ENCODE peak calls at places on chromosomes 3 and 15, in five cellular contexts. Y is lower lobe of right lung, G is upper lobe of right lung, V is adrenal gland, B is colonic mucosa. W is an unnamed sample.
A peak's percentile ranks its signal among the peaks of the same experiment; 100 is the strongest.

GRCh38 chr3:69008980-69009379 is 4.5 kb downstream of the EOGT start:
- DNase-seq in V (no peak), G (no peak), B (no peak), Y (no peak), W (no peak)

GRCh38 chr3:111652492-111653180 is 57.5 kb upstream of the ZBED2 start:
- DNase-seq in V (no peak), G (no peak), Y (no peak), B (no peak), W (no peak)

GRCh38 chr3:79517766-79518413 is 249.9 kb downstream of the ROBO1 start:
- DNase-seq in G (no peak), V (no peak), B (no peak), Y (no peak), W (no peak)

GRCh38 chr3:50486219-50486888 is 17.1 kb downstream of the CACNA2D2 start:
- DNase-seq in B (no peak), Y (no peak), G (no peak), V (no peak), W (no peak)

GRCh38 chr3:63354160-63354559 is 76.1 kb downstream of the SYNPR start:
- DNase-seq in Y (no peak), B (no peak), G (no peak), V (no peak), W (no peak)

GRCh38 chr15:52567886-52568568 is 803 bp downstream of the ARPP19 start:
- DNase-seq in V (peak; percentile 60), G (peak; percentile 73), Y (peak; percentile 53), B (peak; percentile 67), W (no peak)

GRCh38 chr3:60079076-60079475 is 1029.3 kb upstream of the CFAP20DC start:
- DNase-seq in V (no peak), Y (no peak), G (no peak), B (no peak), W (no peak)

GRCh38 chr3:139934557-139935070 is 371 bp upstream of the CLSTN2 start:
- DNase-seq in Y (peak; percentile 46), V (peak; percentile 57), B (peak; percentile 24), G (peak; percentile 65), W (peak; percentile 83)

GRCh38 chr3:196774191-196774820 is 34.6 kb downstream of the PAK2 start:
- DNase-seq in B (no peak), V (no peak), G (no peak), Y (no peak), W (no peak)

GRCh38 chr3:10437272-10437994 is 68.0 kb downstream of the ATP2B2 start:
- DNase-seq in Y (no peak), V (no peak), B (no peak), G (no peak), W (no peak)

GRCh38 chr3:72347819-72348319 is 500.4 kb downstream of the SHQ1 start:
- DNase-seq in G (peak; percentile 87), B (peak; percentile 54), Y (peak; percentile 82), V (peak; percentile 66), W (peak; percentile 89)

GRCh38 chr3:46300461-46300789 is 53.5 kb upstream of the CCR2 start:
- DNase-seq in Y (no peak), B (no peak), V (no peak), G (no peak), W (no peak)

DNA sequence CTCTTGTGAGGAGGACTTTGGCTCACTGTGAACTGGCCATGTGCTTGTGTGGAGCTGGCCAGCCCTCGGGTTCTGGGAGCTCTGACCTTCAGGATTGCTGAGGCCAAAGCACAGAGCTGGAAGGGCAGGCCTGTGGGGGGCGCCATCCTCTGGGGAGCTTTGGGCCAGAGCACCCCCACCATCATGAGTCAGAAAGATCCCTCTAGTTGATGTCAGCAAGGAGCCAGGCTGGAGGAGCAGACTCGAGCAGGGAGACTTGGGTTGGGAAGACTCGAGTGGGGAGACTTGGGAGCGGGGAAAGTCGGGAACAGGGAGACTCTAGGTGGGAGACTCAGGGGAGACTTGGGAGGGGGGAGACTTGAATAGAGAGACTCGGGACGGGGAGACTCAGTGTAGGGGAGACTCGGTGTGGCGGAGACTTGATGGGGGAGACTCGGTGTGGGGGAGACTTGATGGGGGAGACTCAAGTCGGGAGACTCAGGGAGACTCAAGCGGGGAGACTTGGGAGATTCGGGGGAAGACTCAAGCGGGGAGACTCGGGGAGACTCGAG is 37.7 kb upstream of the PLXNA1 start:
- DNase-seq in V (no peak), B (no peak), Y (no peak), G (no peak), W (no peak)
- TF ChIP-seq CTCF in V (no peak), B (no peak), Y (no peak), G (no peak), W (no peak)

GRCh38 chr15:62979252-62979651 is 63.3 kb upstream of the TPM1 start:
- DNase-seq in V (no peak), B (no peak), Y (no peak), G (no peak), W (no peak)
- H3K27ac ChIP-seq in V (no peak overlapping the region), B (no peak overlapping the region), Y (no peak overlapping the region), G (no peak overlapping the region), W (no peak overlapping the region)

DNA sequence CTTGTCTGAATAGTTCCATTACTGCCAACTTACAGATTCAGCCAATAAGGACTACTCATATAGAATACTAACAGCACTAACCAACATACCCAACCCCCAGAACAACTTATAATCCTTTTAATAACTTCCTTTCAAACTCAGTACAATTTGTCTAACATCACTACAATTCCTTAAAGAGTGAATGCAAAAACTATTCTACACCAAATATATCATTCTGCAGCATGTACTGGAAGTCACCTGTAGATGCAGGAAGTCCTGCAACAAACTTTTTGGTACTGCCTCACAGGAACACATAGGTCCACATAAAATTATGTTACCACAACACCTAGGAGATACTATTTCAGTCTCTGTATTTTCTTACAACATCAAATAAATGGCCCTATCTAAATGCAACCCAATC is 2.1 kb downstream of the CCNL1 start:
- DNase-seq in Y (no peak), G (no peak), B (no peak), V (no peak), W (no peak)
- H3K4me1 ChIP-seq in Y (peaks cover 71% of the 10 kb centered on the region), G (peaks cover 68% of the 10 kb centered on the region), B (peaks cover 23% of the 10 kb centered on the region), V (peaks cover 71% of the 10 kb centered on the region), W (peaks cover 69% of the 10 kb centered on the region)

DNA sequence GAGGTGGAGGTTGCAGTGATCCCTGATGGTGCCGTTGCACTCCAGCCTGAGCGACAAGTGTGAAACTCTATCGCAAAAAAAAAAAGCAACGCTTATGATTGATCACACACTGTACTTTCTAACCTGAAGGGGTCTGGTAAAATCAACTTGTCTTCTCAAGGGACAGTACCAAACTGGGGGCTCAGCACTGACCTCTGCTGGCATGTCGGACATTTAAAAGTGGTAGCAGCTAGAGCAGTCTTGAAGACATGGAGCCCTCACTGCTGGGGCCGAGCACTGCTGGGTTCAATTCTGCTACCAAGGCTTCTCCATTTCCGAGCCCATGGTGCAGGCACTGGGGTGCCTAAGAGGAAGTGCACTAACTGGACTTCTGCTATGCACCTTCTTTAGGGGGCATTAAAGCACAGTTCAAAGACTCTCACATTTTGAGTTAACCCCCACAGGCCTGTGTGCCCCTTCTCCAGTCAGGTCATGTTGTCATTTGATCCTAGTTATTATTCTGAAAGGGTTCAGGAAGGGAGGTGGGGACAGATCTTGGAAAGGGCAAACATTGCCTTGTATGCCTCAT is 26.4 kb upstream of the LAMP3 start:
- DNase-seq in V (no peak), Y (peak; percentile 64), B (peak; percentile 43), G (no peak), W (peak; percentile 33)
- TF ChIP-seq CTCF in V (peak; percentile 21), Y (peak; percentile 43), B (peak; percentile 21), G (peak; percentile 42), W (peak; percentile 21)

DNA sequence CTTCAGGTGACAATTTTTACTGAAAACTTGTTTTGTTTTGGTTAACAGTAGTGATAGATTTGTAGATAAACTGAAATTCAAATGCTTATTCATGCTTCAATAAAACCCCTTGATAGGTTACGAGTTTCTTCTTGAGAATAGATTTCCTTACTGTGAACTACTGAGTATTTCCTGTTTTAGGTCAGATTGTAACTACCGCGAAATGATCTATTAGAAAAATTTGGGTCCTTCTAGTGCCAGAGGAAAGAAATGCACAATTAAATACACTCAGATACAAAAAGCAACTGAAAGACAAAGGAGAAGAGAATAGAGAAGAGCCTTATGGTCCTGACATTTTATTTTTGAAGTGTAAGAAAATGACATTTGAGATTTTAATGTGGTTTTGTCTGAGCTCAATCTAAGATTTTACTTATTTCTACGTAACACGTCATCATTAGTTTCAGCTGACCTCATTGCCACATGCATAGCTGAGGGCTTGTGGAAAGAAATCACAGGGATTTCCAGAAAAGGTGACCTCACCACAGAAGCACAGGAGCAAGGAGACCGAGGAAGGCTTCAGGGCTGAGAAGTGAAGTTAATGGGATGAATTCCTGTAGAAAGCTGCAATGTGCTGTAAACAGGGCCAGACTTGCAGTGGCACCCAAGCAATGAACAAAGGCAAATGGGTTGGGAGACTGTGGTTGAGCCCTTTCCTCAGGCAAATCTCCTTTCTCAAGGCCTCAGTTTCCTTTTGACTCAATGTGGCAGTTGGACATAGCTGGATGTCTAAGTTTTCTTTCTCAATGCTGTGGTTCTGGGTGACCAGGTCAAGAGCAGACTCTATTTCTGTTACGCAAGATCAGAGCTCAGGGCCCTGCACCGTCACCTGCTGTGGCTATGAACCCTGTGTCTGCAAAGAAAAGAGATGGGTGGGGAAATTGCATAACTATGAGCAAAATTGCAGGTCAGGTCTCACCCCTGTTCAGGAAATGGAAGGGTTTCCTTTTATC is 252.0 kb upstream of the TBL1XR1 start:
- DNase-seq in V (no peak), B (no peak), G (peak; percentile 67), Y (peak; percentile 72), W (no peak)
- H3K27ac ChIP-seq in V (no peak overlapping the region), B (peak overlapping the region; percentile 58), G (peak overlapping the region; percentile 33), Y (peak overlapping the region; percentile 62), W (no peak overlapping the region)

DNA sequence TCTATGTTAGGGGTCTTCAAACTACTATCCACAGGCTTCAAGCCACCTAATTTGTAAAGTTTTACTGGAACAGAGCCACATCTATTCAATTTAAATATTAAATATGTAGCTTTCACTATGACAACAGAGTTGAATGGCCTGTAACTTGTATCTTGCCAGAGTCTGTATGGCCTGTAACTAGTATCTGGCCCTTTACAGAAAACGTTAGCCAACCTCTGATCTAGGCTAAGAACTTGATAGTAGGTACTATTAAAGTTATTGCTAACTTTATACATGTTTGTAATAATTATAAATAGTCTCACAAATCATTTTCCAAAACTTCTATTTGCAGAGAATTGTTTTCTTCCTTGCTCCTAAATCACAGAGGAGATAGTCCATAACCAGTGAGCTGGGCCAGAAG is 40.0 kb downstream of the ANKRD28 start:
- DNase-seq in B (no peak), G (no peak), Y (no peak), V (no peak), W (no peak)
- H3K4me1 ChIP-seq in B (no peaks in the 10 kb centered on the region), G (no peaks in the 10 kb centered on the region), Y (peaks cover 9% of the 10 kb centered on the region), V (no peaks in the 10 kb centered on the region), W (no peaks in the 10 kb centered on the region)

DNA sequence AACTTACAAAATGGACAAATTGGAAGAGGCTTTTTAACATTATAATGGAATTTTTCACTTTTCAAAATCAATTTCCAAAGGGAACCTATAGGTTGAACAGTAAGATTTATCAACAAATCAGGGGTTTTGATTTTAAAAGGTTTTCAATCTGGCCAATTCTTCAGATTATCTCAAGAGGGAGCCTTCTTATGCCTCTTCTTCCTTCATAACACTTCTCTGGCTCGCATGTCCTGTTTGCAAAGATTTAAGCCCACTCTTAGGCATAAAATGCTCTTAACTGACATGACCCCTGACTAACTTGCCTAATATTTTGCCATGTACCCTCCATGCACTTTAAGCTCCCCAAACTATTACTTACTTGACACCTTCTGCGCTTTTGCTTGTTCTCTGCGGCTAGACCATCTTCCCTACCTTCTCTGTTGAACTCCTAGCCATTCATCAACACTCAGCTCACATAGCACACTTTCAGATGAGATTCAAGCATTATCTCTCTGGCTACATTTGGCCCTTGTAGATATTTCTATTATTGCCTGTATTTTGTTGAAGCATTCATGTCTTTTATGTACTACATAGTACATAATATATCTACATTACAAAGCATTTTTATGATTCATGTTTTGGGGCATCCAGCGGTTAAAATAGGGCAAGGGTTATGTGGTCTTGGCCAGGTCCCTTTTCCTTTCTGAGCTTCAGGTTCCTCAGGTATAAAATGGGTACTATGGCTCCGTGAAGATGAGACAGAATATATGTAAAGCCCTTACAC is 1.0 kb upstream of the ARIH1 start:
- DNase-seq in G (no peak), V (no peak), Y (no peak), B (no peak), W (no peak)
- TF ChIP-seq CTCF in G (no peak), V (no peak), Y (no peak), B (no peak), W (no peak)